ENCODE peak calls at places on chromosomes 11 and 22, in ten cellular contexts. U is T-helper 2 cell treated with Interferon-gamma antibody and Interleukin-4, amounts not matched to agents 5 μg/mL and 100 μg/mL, for 36 hours; O is stimulated activated CD4-positive, alpha-beta T cell treated with anti-CD3 and anti-CD28 coated beads, Interleukin-12 subunit alpha, Interleukin-12 subunit beta, amount 100 ng/mL, for 48 hours; F is fibroblast of mammary gland; N is memory B cell; L is M059J; V is HAP-1; W is hepatic stellate cell; T is HEK293T; S is HepG2. Y is an unnamed sample.

GRCh38 chr11:123454060-123454651 is 24.1 kb downstream of the GRAMD1B start:
- DNase-seq in T (no peak), W (no peak), O (peak), N (no peak), S (no peak), L (peak), F (no peak), V (peak), U (peak), Y (no peak)

GRCh38 chr22:27024982-27025381 is 367.6 kb downstream of the MIAT start:
- DNase-seq in S (no peak), N (no peak), L (no peak), U (no peak), F (no peak), V (no peak), O (no peak), W (no peak), T (no peak), Y (no peak)

GRCh38 chr11:13038366-13038765 is 29.2 kb downstream of the RASSF10 start:
- DNase-seq in F (peak), N (no peak), U (no peak), T (no peak), V (no peak), S (peak), L (peak), W (no peak), O (no peak), Y (no peak)

GRCh38 chr11:87917111-87917510 is 258.1 kb downstream of the RAB38 start:
- DNase-seq in V (no peak), W (no peak), T (no peak), L (no peak), S (no peak), F (peak), O (no peak), N (no peak), U (no peak), Y (no peak)

GRCh38 chr22:35023692-35024363 is 42.1 kb upstream of the ISX start:
- DNase-seq in O (peak), W (peak), V (peak), L (peak), U (peak), T (peak), F (peak), S (no peak), N (peak), Y (peak)

GRCh38 chr11:95338430-95338991 is 107.5 kb upstream of the SESN3 start:
- DNase-seq in W (no peak), L (peak), T (no peak), U (no peak), O (no peak), F (peak), N (no peak), V (peak), S (no peak), Y (no peak)

GRCh38 chr11:23903044-23903704 is 593.7 kb upstream of the LUZP2 start:
- DNase-seq in S (peak), U (no peak), V (no peak), N (no peak), T (no peak), O (no peak), W (peak), L (peak), F (peak), Y (no peak)

GRCh38 chr22:39408173-39408572 is 8.6 kb downstream of the TAB1 start:
- DNase-seq in S (no peak), V (no peak), T (no peak), L (no peak), U (no peak), F (peak), N (no peak), W (no peak), O (no peak), Y (no peak)

GRCh38 chr22:38982008-38982927 is at the start of gene APOBEC3B:
- DNase-seq in S (peak), F (peak), T (no peak), N (peak), V (peak), W (peak), L (peak), O (peak), U (peak), Y (peak)

GRCh38 chr11:12864316-12865156 is 144.6 kb upstream of the RASSF10 start:
- DNase-seq in S (no peak), L (peak), W (peak), V (peak), U (no peak), O (no peak), N (no peak), F (no peak), T (no peak), Y (no peak)

GRCh38 chr11:2891291-2891690 is 5.7 kb upstream of the CDKN1C start:
- DNase-seq in L (no peak), S (no peak), F (no peak), T (no peak), V (no peak), N (no peak), W (no peak), U (no peak), O (no peak), Y (no peak)

GRCh38 chr11:10638285-10638684 is 55.3 kb downstream of the IRAG1 start:
- DNase-seq in U (no peak), L (no peak), F (peak), V (no peak), S (no peak), T (no peak), O (no peak), W (peak), N (no peak), Y (no peak)

GRCh38 chr11:59025097-59025496 is 61.0 kb upstream of the GLYATL1B start:
- DNase-seq in W (no peak), V (no peak), S (peak), F (no peak), L (no peak), O (no peak), N (no peak), T (no peak), U (no peak), Y (no peak)

GRCh38 chr11:75812542-75813040 is 2.4 kb upstream of the UVRAG start:
- DNase-seq in T (no peak), N (no peak), U (no peak), V (no peak), W (no peak), O (no peak), F (peak), L (no peak), S (peak), Y (no peak)

GRCh38 chr11:2211113-2211971 is 39.7 kb upstream of the TH start:
- DNase-seq in F (no peak), S (peak), O (no peak), U (no peak), W (no peak), V (no peak), L (no peak), T (no peak), N (no peak), Y (no peak)

GRCh38 chr22:37316875-37317371 is 34.6 kb downstream of the CYTH4 start:
- DNase-seq in U (peak), T (peak), W (peak), F (peak), L (peak), N (peak), O (peak), S (peak), V (peak), Y (peak)

GRCh38 chr22:19887251-19887985 is 32.7 kb upstream of the GNB1L start:
- DNase-seq in L (no peak), S (no peak), U (no peak), O (no peak), V (no peak), T (no peak), N (no peak), F (no peak), W (no peak), Y (no peak)

GRCh38 chr11:78300108-78300507 is 111.4 kb downstream of the USP35 start:
- DNase-seq in T (no peak), V (no peak), U (no peak), N (no peak), L (no peak), O (no peak), F (no peak), S (no peak), W (no peak), Y (no peak)

GRCh38 chr11:91350931-91351330 is 873.7 kb upstream of the FAT3 start:
- DNase-seq in W (no peak), L (no peak), S (no peak), U (no peak), N (no peak), O (no peak), T (no peak), V (no peak), F (no peak), Y (no peak)

GRCh38 chr11:12359761-12360160 is 17.6 kb upstream of the PARVA start:
- DNase-seq in L (no peak), F (peak), O (no peak), U (no peak), W (no peak), S (no peak), N (no peak), V (no peak), T (no peak), Y (no peak)

GRCh38 chr22:17368144-17368726 is 1.0 kb upstream of the CECR2 start:
- DNase-seq in W (no peak), T (no peak), U (no peak), N (no peak), S (no peak), L (no peak), O (no peak), V (peak), F (no peak), Y (no peak)

GRCh38 chr11:69000391-69000790 is 12.7 kb downstream of the MRGPRF start:
- DNase-seq in O (no peak), W (no peak), V (no peak), U (no peak), L (no peak), F (no peak), N (no peak), S (no peak), T (no peak), Y (no peak)

GRCh38 chr11:69035959-69036340 is 12.8 kb upstream of the TPCN2 start:
- DNase-seq in L (peak), T (no peak), U (no peak), O (no peak), N (no peak), F (peak), S (no peak), W (peak), V (no peak), Y (no peak)

GRCh38 chr22:46355369-46355995 is 20.0 kb downstream of the TRMU start:
- DNase-seq in O (peak), N (peak), S (peak), U (peak), V (peak), W (peak), L (peak), T (peak), F (peak), Y (peak)

GRCh38 chr11:27722117-27722844 is 22.0 kb upstream of the BDNF start:
- DNase-seq in O (no peak), N (no peak), U (peak), T (no peak), V (no peak), W (peak), S (no peak), L (peak), F (peak), Y (peak)

GRCh38 chr11:47395225-47396048 is 13.0 kb upstream of the SLC39A13 start:
- DNase-seq in N (no peak), T (no peak), O (no peak), F (no peak), V (no peak), W (no peak), S (no peak), U (no peak), L (no peak), Y (no peak)

GRCh38 chr22:23212061-23213030 is 32.0 kb downstream of the BCR start:
- DNase-seq in V (no peak), T (no peak), S (no peak), N (no peak), W (no peak), U (no peak), L (no peak), F (no peak), O (no peak), Y (no peak)

Y was measured in neural crest cell.